ENCODE peak calls at places on chromosome 4, in seven cellular contexts. B is brain microvascular endothelial cell, N is neural progenitor cell, I is fibroblast of pulmonary artery, T is ovary, Z is esophagus muscularis mucosa, G is fibroblast of mammary gland. E is an unnamed sample.

GRCh38 chr4:107734120-107734519 is 14.1 kb upstream of the PAPSS1 start:
- DNase-seq in B (no peak), I (no peak), Z (no peak), G (peak), N (peak), T (no peak), E (no peak)

GRCh38 chr4:84258905-84259830 is 239.9 kb downstream of the NKX6-1 start:
- DNase-seq in Z (no peak), T (no peak), B (peak), N (peak), G (peak), I (peak), E (no peak)

GRCh38 chr4:40848981-40849380 is 99.2 kb downstream of the NSUN7 start:
- DNase-seq in G (peak), Z (no peak), I (peak), T (no peak), B (no peak), N (no peak), E (no peak)

GRCh38 chr4:2935762-2936743 is 27.2 kb downstream of the NOP14 start:
- DNase-seq in N (peak), G (peak), T (no peak), I (peak), B (peak), Z (no peak), E (peak)

GRCh38 chr4:32909722-32910121 is 2189.6 kb downstream of the PCDH7 start:
- DNase-seq in T (no peak), Z (no peak), I (no peak), B (no peak), G (no peak), N (peak), E (no peak)

GRCh38 chr4:69032847-69033638 is 63.2 kb upstream of the UGT2B7 start:
- DNase-seq in G (peak), Z (no peak), T (no peak), I (peak), B (no peak), N (no peak), E (no peak)

GRCh38 chr4:72383439-72383838 is 185.6 kb downstream of the ADAMTS3 start:
- DNase-seq in N (no peak), T (no peak), B (peak), G (no peak), I (no peak), Z (no peak), E (no peak)

GRCh38 chr4:8409271-8410065 is 31.1 kb downstream of the ACOX3 start:
- DNase-seq in G (peak), Z (no peak), T (no peak), I (peak), N (no peak), B (no peak), E (no peak)

GRCh38 chr4:69092190-69092589 is 4.1 kb upstream of the UGT2B7 start:
- DNase-seq in G (peak), B (peak), T (no peak), Z (no peak), I (peak), N (no peak), E (no peak)

GRCh38 chr4:20122198-20122988 is 129.3 kb upstream of the SLIT2 start:
- DNase-seq in I (no peak), G (no peak), T (no peak), B (no peak), Z (no peak), N (no peak), E (no peak)

GRCh38 chr4:141853091-141853734 is 216.8 kb downstream of the IL15 start:
- DNase-seq in G (peak), T (no peak), I (no peak), Z (no peak), N (no peak), B (no peak), E (no peak)

GRCh38 chr4:5710065-5710961 is 688 bp upstream of the EVC start:
- DNase-seq in I (no peak), B (peak), Z (no peak), G (no peak), T (no peak), N (peak), E (no peak)

GRCh38 chr4:52107745-52108144 is 56.6 kb downstream of the SPATA18 start:
- DNase-seq in I (no peak), B (no peak), Z (no peak), N (no peak), T (no peak), G (peak), E (no peak)

GRCh38 chr4:164935363-164935762 is 42.1 kb downstream of the TRIM61 start:
- DNase-seq in I (no peak), G (no peak), Z (no peak), B (peak), N (peak), T (no peak), E (peak)

GRCh38 chr4:102554482-102554881 is 53.3 kb downstream of the NFKB1 start:
- DNase-seq in Z (no peak), G (peak), I (peak), N (peak), T (no peak), B (peak), E (no peak)

GRCh38 chr4:112889619-112890294 is 159.7 kb upstream of the ANK2 start:
- DNase-seq in G (peak), N (no peak), B (peak), I (peak), Z (no peak), T (no peak), E (no peak)

GRCh38 chr4:120839974-120840751 is 82.4 kb downstream of the PRDM5 start:
- DNase-seq in Z (no peak), T (no peak), I (no peak), N (no peak), G (no peak), B (no peak), E (no peak)

GRCh38 chr4:2763511-2763967 is 7.4 kb upstream of the TNIP2 start:
- DNase-seq in B (no peak), N (no peak), T (no peak), I (no peak), G (peak), Z (no peak), E (no peak)

GRCh38 chr4:146072381-146072780 is 103.1 kb upstream of the LSM6 start:
- DNase-seq in Z (no peak), G (peak), I (peak), B (no peak), N (no peak), T (no peak), E (no peak)

GRCh38 chr4:68808060-68808459 is 7.7 kb upstream of the UGT2B10 start:
- DNase-seq in I (no peak), G (no peak), Z (no peak), N (no peak), B (no peak), T (no peak), E (no peak)

GRCh38 chr4:71229477-71230257 is 109.2 kb upstream of the SLC4A4 start:
- DNase-seq in I (peak), G (peak), N (peak), T (no peak), B (peak), Z (no peak), E (no peak)

GRCh38 chr4:84750260-84750955 is 167.5 kb downstream of the CDS1 start:
- DNase-seq in I (peak), T (no peak), B (peak), G (peak), N (peak), Z (no peak), E (peak)

GRCh38 chr4:517806-518070 is 18.7 kb downstream of the PIGG start:
- DNase-seq in G (no peak), I (no peak), N (no peak), B (no peak), Z (no peak), T (no peak), E (no peak)

GRCh38 chr4:146436423-146437162 is 85.1 kb downstream of the SLC10A7 start:
- DNase-seq in I (no peak), Z (no peak), G (peak), B (no peak), T (no peak), N (peak), E (no peak)

GRCh38 chr4:6781561-6781960 is 966 bp upstream of the KIAA0232 start:
- DNase-seq in G (no peak), Z (no peak), N (no peak), T (no peak), I (no peak), B (no peak), E (no peak)

GRCh38 chr4:86498560-86499166 is 95.5 kb upstream of the PTPN13 start:
- DNase-seq in B (peak), T (no peak), I (peak), Z (no peak), G (peak), N (peak), E (no peak)

GRCh38 chr4:113411496-113411938 is 350.0 kb downstream of the CAMK2D start:
- DNase-seq in Z (no peak), T (no peak), G (peak), I (peak), B (peak), N (no peak), E (no peak)

GRCh38 chr4:1723131-1723801 is 1.9 kb downstream of the TACC3 start:
- DNase-seq in G (no peak), B (no peak), N (no peak), T (no peak), Z (no peak), I (no peak), E (no peak)

GRCh38 chr4:156556326-156556725 is 415.3 kb downstream of the PDGFC start:
- DNase-seq in G (no peak), Z (no peak), B (no peak), I (no peak), N (no peak), T (no peak), E (no peak)

GRCh38 chr4:6087669-6088068 is 69.4 kb upstream of the C4orf50 start:
- DNase-seq in I (peak), N (peak), B (peak), G (peak), T (no peak), Z (no peak), E (no peak)

GRCh38 chr4:121030711-121031110 is 41.6 kb downstream of the NDNF start:
- DNase-seq in G (peak), N (no peak), T (no peak), B (no peak), Z (no peak), I (no peak), E (no peak)

GRCh38 chr4:41219421-41219950 is 5.1 kb upstream of the APBB2 start:
- DNase-seq in Z (peak), B (no peak), T (no peak), I (no peak), N (no peak), G (no peak), E (no peak)

GRCh38 chr4:23789765-23790164 is 100.1 kb downstream of the PPARGC1A start:
- DNase-seq in I (peak), G (peak), B (peak), T (peak), Z (no peak), N (no peak), E (no peak)

GRCh38 chr4:106247600-106247999 is 68.4 kb downstream of the TBCK start:
- DNase-seq in T (no peak), B (no peak), G (no peak), I (no peak), Z (no peak), N (no peak), E (no peak)

GRCh38 chr4:106246441-106246840 is 69.6 kb downstream of the TBCK start:
- DNase-seq in T (no peak), G (no peak), I (no peak), B (no peak), N (no peak), Z (no peak), E (no peak)

GRCh38 chr4:106240699-106241098 is 75.3 kb downstream of the TBCK start:
- DNase-seq in Z (no peak), N (no peak), G (no peak), I (no peak), T (no peak), B (no peak), E (no peak)

GRCh38 chr4:106245176-106245575 is 70.8 kb downstream of the TBCK start:
- DNase-seq in T (no peak), N (no peak), B (no peak), G (no peak), I (no peak), Z (no peak), E (no peak)
- H3K4me3 ChIP-seq in T (no peak), N (no peak), B (no peak), G (no peak), I (no peak), Z (no peak), E (no peak)

DNA sequence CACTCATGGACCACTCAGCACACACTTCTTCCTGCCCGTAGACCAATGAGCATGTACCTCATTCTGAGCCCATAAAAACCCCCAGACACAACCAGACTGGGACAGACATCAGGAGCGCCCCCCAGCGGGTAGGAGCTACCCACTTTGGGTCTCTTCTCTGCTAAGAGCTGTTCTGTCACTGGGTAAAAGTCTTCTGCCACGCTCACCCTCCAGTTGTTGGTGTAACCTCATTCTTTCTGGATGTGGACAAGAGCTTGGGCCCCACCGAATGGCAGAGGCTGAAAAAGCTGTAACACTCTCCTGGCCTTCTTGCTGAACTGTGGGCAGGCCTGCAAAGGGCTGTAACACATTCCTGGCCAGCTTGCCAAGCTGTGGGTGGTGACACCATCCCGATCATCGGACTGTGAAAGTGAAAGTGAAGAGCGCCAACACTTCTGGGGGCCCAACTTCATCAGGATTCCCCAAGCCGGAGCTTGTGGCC is 137.6 kb downstream of the TECRL start:
- DNase-seq in G (no peak), T (no peak), B (no peak), I (no peak), Z (no peak), N (no peak), E (no peak)
- TF ChIP-seq CTCF in G (no peak), T (no peak), B (no peak), I (no peak), Z (no peak), N (no peak), E (no peak)

DNA sequence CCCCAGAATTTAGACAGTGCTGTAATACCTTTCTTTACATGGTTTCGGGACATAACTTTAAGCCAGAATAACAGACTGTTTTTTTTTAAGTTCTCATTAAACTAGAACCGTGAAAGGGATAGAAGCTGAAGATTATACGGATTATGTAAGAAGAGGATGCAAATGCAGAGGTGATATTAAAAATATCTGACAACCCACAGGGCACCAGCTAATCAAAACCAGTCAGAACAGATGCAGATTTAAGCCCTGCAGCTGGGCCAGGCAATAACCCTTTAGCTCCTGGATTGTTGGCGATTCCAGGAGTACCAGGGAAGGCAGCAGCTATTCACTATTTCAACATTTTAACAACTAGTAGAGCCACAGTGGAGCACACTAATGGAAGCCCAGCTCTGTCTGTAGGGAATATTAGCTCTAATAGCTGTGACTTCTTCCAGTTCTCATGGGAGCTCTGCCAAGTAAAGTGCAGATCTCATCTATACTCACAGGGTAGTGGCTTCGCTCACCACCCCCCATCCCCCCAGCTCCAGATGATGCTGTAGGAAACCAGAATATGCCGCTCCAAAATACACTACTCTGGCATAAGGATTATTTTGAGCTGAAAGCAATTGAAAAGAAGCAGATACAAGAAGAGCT is 13.9 kb downstream of the SCD5 start:
- DNase-seq in Z (peak), I (peak), T (no peak), B (peak), N (no peak), G (peak), E (no peak)
- H3K4me3 ChIP-seq in Z (no peak), I (peak), T (no peak), B (peak), N (peak), G (no peak), E (no peak)

DNA sequence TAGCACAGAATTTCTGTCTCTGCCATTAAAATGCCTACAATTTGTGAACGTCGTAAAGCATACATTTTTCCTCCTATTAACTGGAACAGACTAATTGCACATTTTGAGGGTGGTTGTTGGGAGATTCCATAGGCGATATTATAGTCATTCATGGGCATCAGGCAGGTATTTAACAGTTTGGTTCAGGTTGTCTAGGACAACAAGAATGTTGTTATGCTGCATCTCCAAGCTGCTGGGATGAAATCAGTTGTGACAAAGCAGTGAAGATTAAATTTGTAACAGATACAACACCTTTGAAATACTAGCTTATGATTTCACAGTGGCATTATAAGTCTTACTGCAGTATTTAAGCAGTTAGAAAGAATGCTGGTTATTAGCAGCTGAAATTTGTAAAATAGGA is 339.7 kb upstream of the PITX2 start:
- DNase-seq in T (no peak), Z (no peak), I (no peak), B (no peak), N (no peak), G (no peak), E (no peak)
- TF ChIP-seq CTCF in T (no peak), Z (no peak), I (no peak), B (no peak), N (no peak), G (no peak), E (no peak)

GRCh38 chr4:37891221-37892159 is 606 bp downstream of the TBC1D1 start:
- DNase-seq in T (peak), N (peak), G (peak), Z (no peak), B (no peak), I (no peak), E (peak)
- H3K4me3 ChIP-seq in T (peak), N (peak), G (peak), Z (peak), B (peak), I (peak), E (peak)

GRCh38 chr4:116702949-116703348 is 382.4 kb downstream of the TRAM1L1 start:
- DNase-seq in G (no peak), Z (no peak), T (no peak), B (no peak), N (no peak), I (no peak), E (no peak)
- TF ChIP-seq CTCF in G (no peak), Z (no peak), T (no peak), B (peak), N (peak), I (no peak), E (peak)

GRCh38 chr4:9608300-9608699 is 164.1 kb downstream of the DEFB131A start:
- DNase-seq in G (no peak), T (no peak), N (no peak), B (no peak), Z (no peak), I (no peak), E (peak)
- H3K4me3 ChIP-seq in G (no peak), T (no peak), N (no peak), B (no peak), Z (no peak), I (no peak), E (no peak)

GRCh38 chr4:183038436-183038835 is 60.6 kb upstream of the WWC2 start:
- DNase-seq in T (no peak), I (no peak), N (no peak), G (no peak), B (no peak), Z (no peak), E (no peak)
- TF ChIP-seq CTCF in T (no peak), I (no peak), N (no peak), G (no peak), B (no peak), Z (no peak), E (no peak)